ENCODE peak calls at places on chromosomes 12 and 14, in six cellular contexts. One of them, this sample, is unnamed.

GRCh38 chr12:106179086-106179485 is 40.3 kb upstream of the NUAK1 start:
- DNase-seq in activated B cell treated with CpG ODN at 0.5 μM for 24 hours: no peak
- DNase-seq in neural progenitor cell: peak
- DNase-seq in psoas muscle: no peak
- DNase-seq in sigmoid colon: peak
- DNase-seq in foreskin fibroblast: peak
- DNase-seq in this sample: no peak

GRCh38 chr12:51505363-51505762 is 80.7 kb downstream of the SLC4A8 start:
- DNase-seq in neural progenitor cell: no peak
- DNase-seq in sigmoid colon: no peak
- DNase-seq in activated B cell treated with CpG ODN at 0.5 μM for 24 hours: no peak
- DNase-seq in psoas muscle: no peak
- DNase-seq in foreskin fibroblast: peak
- DNase-seq in this sample: no peak

GRCh38 chr14:95255487-95255886 is 64.2 kb downstream of the CLMN start:
- DNase-seq in neural progenitor cell: peak
- DNase-seq in sigmoid colon: no peak
- DNase-seq in activated B cell treated with CpG ODN at 0.5 μM for 24 hours: no peak
- DNase-seq in foreskin fibroblast: peak
- DNase-seq in psoas muscle: peak
- DNase-seq in this sample: peak

GRCh38 chr12:103632554-103633216 is 45.6 kb downstream of the STAB2 start:
- DNase-seq in sigmoid colon: no peak
- DNase-seq in foreskin fibroblast: peak
- DNase-seq in neural progenitor cell: peak
- DNase-seq in psoas muscle: peak
- DNase-seq in activated B cell treated with CpG ODN at 0.5 μM for 24 hours: no peak
- DNase-seq in this sample: peak

GRCh38 chr12:32545413-32545970 is 133.6 kb upstream of the DNM1L start:
- DNase-seq in activated B cell treated with CpG ODN at 0.5 μM for 24 hours: no peak
- DNase-seq in neural progenitor cell: no peak
- DNase-seq in sigmoid colon: no peak
- DNase-seq in foreskin fibroblast: peak
- DNase-seq in psoas muscle: no peak
- DNase-seq in this sample: no peak

GRCh38 chr12:18057051-18057450 is 32.9 kb downstream of the RERGL start:
- DNase-seq in psoas muscle: no peak
- DNase-seq in foreskin fibroblast: no peak
- DNase-seq in neural progenitor cell: no peak
- DNase-seq in sigmoid colon: no peak
- DNase-seq in activated B cell treated with CpG ODN at 0.5 μM for 24 hours: no peak
- DNase-seq in this sample: no peak

GRCh38 chr12:49827351-49828099 is 688 bp downstream of the NCKAP5L start:
- DNase-seq in sigmoid colon: peak
- DNase-seq in foreskin fibroblast: peak
- DNase-seq in psoas muscle: peak
- DNase-seq in neural progenitor cell: peak
- DNase-seq in activated B cell treated with CpG ODN at 0.5 μM for 24 hours: peak
- DNase-seq in this sample: peak

GRCh38 chr14:84254205-84254788 is 1275.6 kb upstream of the FLRT2 start:
- DNase-seq in activated B cell treated with CpG ODN at 0.5 μM for 24 hours: no peak
- DNase-seq in psoas muscle: no peak
- DNase-seq in sigmoid colon: no peak
- DNase-seq in neural progenitor cell: peak
- DNase-seq in foreskin fibroblast: no peak
- DNase-seq in this sample: no peak

GRCh38 chr14:65798216-65798615 is 385.7 kb downstream of the FUT8 start:
- DNase-seq in activated B cell treated with CpG ODN at 0.5 μM for 24 hours: no peak
- DNase-seq in foreskin fibroblast: no peak
- DNase-seq in psoas muscle: no peak
- DNase-seq in sigmoid colon: no peak
- DNase-seq in neural progenitor cell: no peak
- DNase-seq in this sample: no peak

GRCh38 chr14:91369628-91370445 is 47.8 kb downstream of the CCDC88C start:
- DNase-seq in foreskin fibroblast: peak
- DNase-seq in sigmoid colon: no peak
- DNase-seq in neural progenitor cell: no peak
- DNase-seq in activated B cell treated with CpG ODN at 0.5 μM for 24 hours: no peak
- DNase-seq in psoas muscle: no peak
- DNase-seq in this sample: no peak

GRCh38 chr14:35825968-35826217 is 245 bp upstream of the BRMS1L start:
- DNase-seq in psoas muscle: no peak
- DNase-seq in sigmoid colon: no peak
- DNase-seq in neural progenitor cell: no peak
- DNase-seq in activated B cell treated with CpG ODN at 0.5 μM for 24 hours: no peak
- DNase-seq in foreskin fibroblast: no peak
- DNase-seq in this sample: no peak

GRCh38 chr12:124273630-124274029 is 21.3 kb upstream of the RFLNA start:
- DNase-seq in psoas muscle: no peak
- DNase-seq in neural progenitor cell: no peak
- DNase-seq in activated B cell treated with CpG ODN at 0.5 μM for 24 hours: no peak
- DNase-seq in foreskin fibroblast: peak
- DNase-seq in sigmoid colon: no peak
- DNase-seq in this sample: no peak

GRCh38 chr12:113422030-113422900 is at the start of gene SDSL:
- DNase-seq in neural progenitor cell: peak
- DNase-seq in sigmoid colon: peak
- DNase-seq in foreskin fibroblast: peak
- DNase-seq in activated B cell treated with CpG ODN at 0.5 μM for 24 hours: peak
- DNase-seq in psoas muscle: peak
- DNase-seq in this sample: peak

GRCh38 chr12:108403952-108404351 is 64.8 kb upstream of the CMKLR1 start:
- DNase-seq in neural progenitor cell: peak
- DNase-seq in psoas muscle: no peak
- DNase-seq in sigmoid colon: no peak
- DNase-seq in activated B cell treated with CpG ODN at 0.5 μM for 24 hours: no peak
- DNase-seq in foreskin fibroblast: no peak
- DNase-seq in this sample: no peak

GRCh38 chr12:22333751-22334695 is 484 bp downstream of the ST8SIA1 start:
- DNase-seq in neural progenitor cell: peak
- DNase-seq in sigmoid colon: peak
- DNase-seq in foreskin fibroblast: peak
- DNase-seq in psoas muscle: peak
- DNase-seq in activated B cell treated with CpG ODN at 0.5 μM for 24 hours: no peak
- DNase-seq in this sample: peak

GRCh38 chr12:116048886-116049285 is 228.6 kb downstream of the MED13L start:
- DNase-seq in neural progenitor cell: no peak
- DNase-seq in foreskin fibroblast: no peak
- DNase-seq in sigmoid colon: no peak
- DNase-seq in activated B cell treated with CpG ODN at 0.5 μM for 24 hours: no peak
- DNase-seq in psoas muscle: no peak
- DNase-seq in this sample: no peak

GRCh38 chr12:52667931-52668330 is 12.3 kb downstream of the KRT1 start:
- DNase-seq in activated B cell treated with CpG ODN at 0.5 μM for 24 hours: no peak
- DNase-seq in neural progenitor cell: no peak
- DNase-seq in foreskin fibroblast: no peak
- DNase-seq in sigmoid colon: no peak
- DNase-seq in psoas muscle: no peak
- DNase-seq in this sample: no peak

GRCh38 chr12:24537241-24537860 is 411.6 kb downstream of the BCAT1 start:
- DNase-seq in neural progenitor cell: no peak
- DNase-seq in foreskin fibroblast: no peak
- DNase-seq in sigmoid colon: no peak
- DNase-seq in activated B cell treated with CpG ODN at 0.5 μM for 24 hours: no peak
- DNase-seq in psoas muscle: no peak
- DNase-seq in this sample: no peak

GRCh38 chr12:67069451-67070306 is 199.5 kb upstream of the CAND1 start:
- DNase-seq in neural progenitor cell: peak
- DNase-seq in psoas muscle: peak
- DNase-seq in activated B cell treated with CpG ODN at 0.5 μM for 24 hours: peak
- DNase-seq in sigmoid colon: no peak
- DNase-seq in foreskin fibroblast: peak
- DNase-seq in this sample: peak

GRCh38 chr12:67068773-67069450 is 200.2 kb upstream of the CAND1 start:
- DNase-seq in sigmoid colon: peak
- DNase-seq in psoas muscle: peak
- DNase-seq in activated B cell treated with CpG ODN at 0.5 μM for 24 hours: peak
- DNase-seq in foreskin fibroblast: peak
- DNase-seq in neural progenitor cell: peak
- DNase-seq in this sample: peak

GRCh38 chr12:67070307-67070600 is 198.9 kb upstream of the CAND1 start:
- DNase-seq in psoas muscle: no peak
- DNase-seq in activated B cell treated with CpG ODN at 0.5 μM for 24 hours: no peak
- DNase-seq in foreskin fibroblast: peak
- DNase-seq in neural progenitor cell: no peak
- DNase-seq in sigmoid colon: no peak
- DNase-seq in this sample: no peak

GRCh38 chr12:67068204-67068731 is 200.9 kb upstream of the CAND1 start:
- DNase-seq in activated B cell treated with CpG ODN at 0.5 μM for 24 hours: no peak
- DNase-seq in sigmoid colon: no peak
- DNase-seq in foreskin fibroblast: peak
- DNase-seq in neural progenitor cell: peak
- DNase-seq in psoas muscle: no peak
- DNase-seq in this sample: no peak

DNA sequence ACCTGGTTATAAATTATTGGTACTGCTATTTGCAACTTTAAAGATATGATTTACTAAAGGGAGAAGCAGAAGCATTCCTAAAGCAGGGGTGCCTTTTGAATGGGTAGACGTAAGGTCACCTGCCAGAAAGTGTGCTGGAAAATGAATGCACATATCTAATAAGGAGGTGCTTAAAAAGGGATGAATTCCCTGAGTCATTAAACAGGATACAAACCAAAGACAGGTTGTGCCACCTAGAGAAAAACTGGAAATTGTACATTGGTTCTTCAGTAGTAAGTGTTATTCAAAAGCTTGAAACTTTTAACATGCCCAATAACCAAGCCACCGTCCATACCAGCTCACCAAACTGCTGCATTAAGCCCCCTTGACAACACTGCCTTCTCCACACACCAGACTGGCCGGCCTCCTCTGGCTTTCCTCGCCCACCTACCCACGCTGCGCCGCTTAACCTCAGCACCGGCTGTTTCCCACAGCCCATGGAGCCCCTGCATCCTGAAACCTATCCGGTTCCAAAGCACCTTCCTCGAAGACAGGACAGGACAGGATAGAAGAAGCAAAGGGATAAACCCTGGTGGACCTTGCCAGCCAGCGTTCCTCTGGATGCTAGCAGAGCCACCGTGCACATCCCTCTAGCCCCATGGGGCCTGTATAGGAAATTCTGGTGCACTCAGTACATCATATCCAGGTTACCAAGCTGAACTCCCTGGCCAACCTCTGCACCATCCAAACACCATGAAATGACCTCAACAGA is 201.5 kb upstream of the CAND1 start:
- DNase-seq in psoas muscle: no peak
- DNase-seq in neural progenitor cell: peak
- DNase-seq in sigmoid colon: no peak
- DNase-seq in activated B cell treated with CpG ODN at 0.5 μM for 24 hours: no peak
- DNase-seq in foreskin fibroblast: no peak
- DNase-seq in this sample: no peak
- TF ChIP-seq CTCF in psoas muscle: no peak
- TF ChIP-seq CTCF in neural progenitor cell: no peak
- TF ChIP-seq CTCF in sigmoid colon: no peak
- TF ChIP-seq CTCF in activated B cell treated with CpG ODN at 0.5 μM for 24 hours: no peak
- TF ChIP-seq CTCF in foreskin fibroblast: no peak
- TF ChIP-seq CTCF in this sample: no peak

GRCh38 chr14:21057803-21058675 is at the start of gene RNASE8:
- DNase-seq in neural progenitor cell: no peak
- DNase-seq in psoas muscle: no peak
- DNase-seq in activated B cell treated with CpG ODN at 0.5 μM for 24 hours: no peak
- DNase-seq in sigmoid colon: no peak
- DNase-seq in foreskin fibroblast: peak
- DNase-seq in this sample: no peak
- TF ChIP-seq CTCF in neural progenitor cell: no peak
- TF ChIP-seq CTCF in psoas muscle: no peak
- TF ChIP-seq CTCF in activated B cell treated with CpG ODN at 0.5 μM for 24 hours: no peak
- TF ChIP-seq CTCF in sigmoid colon: no peak
- TF ChIP-seq CTCF in foreskin fibroblast: no peak
- TF ChIP-seq CTCF in this sample: no peak

DNA sequence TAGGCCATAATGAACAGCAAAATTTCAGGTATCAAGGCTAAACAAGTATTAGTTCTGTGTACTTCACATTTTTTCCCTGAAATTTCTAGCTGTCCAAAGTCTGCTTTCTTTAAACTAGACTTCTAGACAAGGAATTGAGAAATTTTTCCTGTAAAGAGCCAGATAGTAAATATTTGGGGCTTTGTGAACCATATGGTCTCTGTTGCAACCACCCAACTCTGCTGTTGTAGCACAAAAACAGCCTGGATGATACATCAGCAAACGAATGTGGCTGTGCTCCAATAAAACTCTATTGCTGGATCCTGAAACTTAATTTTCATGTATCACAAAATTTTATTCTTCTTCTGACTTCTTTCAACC is 95.9 kb upstream of the SLC38A4 start:
- DNase-seq in activated B cell treated with CpG ODN at 0.5 μM for 24 hours: no peak
- DNase-seq in sigmoid colon: no peak
- DNase-seq in psoas muscle: no peak
- DNase-seq in foreskin fibroblast: peak
- DNase-seq in neural progenitor cell: no peak
- DNase-seq in this sample: no peak
- TF ChIP-seq CTCF in activated B cell treated with CpG ODN at 0.5 μM for 24 hours: no peak
- TF ChIP-seq CTCF in sigmoid colon: no peak
- TF ChIP-seq CTCF in psoas muscle: no peak
- TF ChIP-seq CTCF in foreskin fibroblast: no peak
- TF ChIP-seq CTCF in neural progenitor cell: no peak
- TF ChIP-seq CTCF in this sample: no peak

GRCh38 chr14:97218336-97218712 is 421.1 kb downstream of the VRK1 start:
- DNase-seq in psoas muscle: no peak
- DNase-seq in neural progenitor cell: peak
- DNase-seq in activated B cell treated with CpG ODN at 0.5 μM for 24 hours: no peak
- DNase-seq in foreskin fibroblast: no peak
- DNase-seq in sigmoid colon: no peak
- DNase-seq in this sample: no peak

GRCh38 chr14:97217094-97217885 is 420.1 kb downstream of the VRK1 start:
- DNase-seq in activated B cell treated with CpG ODN at 0.5 μM for 24 hours: no peak
- DNase-seq in psoas muscle: no peak
- DNase-seq in foreskin fibroblast: no peak
- DNase-seq in sigmoid colon: no peak
- DNase-seq in neural progenitor cell: no peak
- DNase-seq in this sample: no peak

GRCh38 chr14:97219356-97220017 is 422.3 kb downstream of the VRK1 start:
- DNase-seq in activated B cell treated with CpG ODN at 0.5 μM for 24 hours: no peak
- DNase-seq in foreskin fibroblast: no peak
- DNase-seq in sigmoid colon: no peak
- DNase-seq in psoas muscle: no peak
- DNase-seq in neural progenitor cell: no peak
- DNase-seq in this sample: no peak

GRCh38 chr14:97221572-97221971 is 424.4 kb downstream of the VRK1 start:
- DNase-seq in activated B cell treated with CpG ODN at 0.5 μM for 24 hours: no peak
- DNase-seq in sigmoid colon: no peak
- DNase-seq in psoas muscle: no peak
- DNase-seq in neural progenitor cell: no peak
- DNase-seq in foreskin fibroblast: no peak
- DNase-seq in this sample: no peak

DNA sequence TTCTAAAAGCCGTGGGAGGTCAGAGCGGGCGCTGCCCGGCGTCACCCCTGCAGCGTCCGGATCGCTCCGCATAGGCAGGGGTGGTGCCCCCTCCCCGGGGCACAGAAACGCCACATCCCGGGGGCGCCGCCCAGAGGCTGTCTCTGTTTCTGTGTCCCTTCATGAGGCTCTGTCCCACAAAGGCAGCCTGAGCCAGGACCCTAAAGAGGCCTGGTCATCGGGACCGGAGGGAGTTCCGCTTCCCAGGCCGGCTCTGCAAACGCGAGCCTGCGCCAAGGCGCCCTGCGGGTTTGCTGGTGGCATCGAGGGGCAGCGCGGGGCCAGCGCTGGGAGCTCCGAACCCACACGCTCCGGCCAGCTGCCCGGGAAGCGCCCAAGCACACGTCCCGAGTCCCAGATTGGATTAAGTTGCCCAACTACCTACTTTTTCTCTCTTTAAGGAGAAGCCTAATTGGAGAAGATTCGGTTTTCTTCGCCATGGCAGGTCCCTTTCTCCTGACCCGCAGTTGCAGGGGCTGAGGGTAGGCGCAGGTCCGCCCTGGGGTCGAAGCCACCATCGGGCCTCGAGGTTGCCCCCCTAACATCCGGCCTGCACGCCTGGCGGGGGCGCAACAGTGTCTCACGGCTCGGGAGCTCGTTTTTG is 421.7 kb downstream of the VRK1 start:
- DNase-seq in activated B cell treated with CpG ODN at 0.5 μM for 24 hours: no peak
- DNase-seq in neural progenitor cell: peak
- DNase-seq in psoas muscle: no peak
- DNase-seq in foreskin fibroblast: peak
- DNase-seq in sigmoid colon: no peak
- DNase-seq in this sample: no peak
- TF ChIP-seq CTCF in activated B cell treated with CpG ODN at 0.5 μM for 24 hours: no peak
- TF ChIP-seq CTCF in neural progenitor cell: peak
- TF ChIP-seq CTCF in psoas muscle: no peak
- TF ChIP-seq CTCF in foreskin fibroblast: no peak
- TF ChIP-seq CTCF in sigmoid colon: no peak
- TF ChIP-seq CTCF in this sample: no peak